ENCODE peak calls at places on chromosome 3, in five cellular contexts. U is aorta, O is HepG2, J is mucosa of descending colon, G is K562. F is an unnamed sample. For H3K4me1, the result is how much of the 10 kb centered on the place peaks cover.

GRCh38 chr3:155270063-155270462 is 23.4 kb downstream of the STRIT1 start:
- DNase-seq in U (no peak), O (no peak), J (no peak), G (no peak), F (no peak)

GRCh38 chr3:31550452-31551251 is 17.9 kb downstream of the STT3B start:
- DNase-seq in U (no peak), O (peak), J (peak), G (peak), F (peak)

GRCh38 chr3:183959214-183959613 is 58.5 kb downstream of the ABCC5 start:
- DNase-seq in U (no peak), O (peak), J (peak), G (no peak), F (no peak)

GRCh38 chr3:111976254-111976653 is 2.6 kb upstream of the ABHD10 start:
- DNase-seq in U (no peak), O (no peak), J (no peak), G (no peak), F (no peak)

GRCh38 chr3:55639886-55640765 is 153.0 kb upstream of the WNT5A start:
- DNase-seq in U (no peak), O (no peak), J (no peak), G (no peak), F (no peak)

GRCh38 chr3:76900571-76900970 is 139.3 kb upstream of the ROBO2 start:
- DNase-seq in U (no peak), O (no peak), J (no peak), G (no peak), F (no peak)

GRCh38 chr3:143901105-143901504 is 52.8 kb upstream of the SLC9A9 start:
- DNase-seq in U (no peak), O (no peak), J (no peak), G (no peak), F (no peak)

GRCh38 chr3:134239538-134239937 is 11.1 kb downstream of the RYK start:
- DNase-seq in U (no peak), O (no peak), J (no peak), G (no peak), F (no peak)

GRCh38 chr3:13896473-13897154 is 16.7 kb upstream of the WNT7A start:
- DNase-seq in U (no peak), O (peak), J (peak), G (peak), F (peak)

GRCh38 chr3:172627057-172627809 is 83.6 kb downstream of the NCEH1 start:
- DNase-seq in U (no peak), O (no peak), J (no peak), G (no peak), F (no peak)

GRCh38 chr3:106945435-106945834 is 431.8 kb upstream of the CCDC54 start:
- DNase-seq in U (no peak), O (no peak), J (no peak), G (no peak), F (no peak)

GRCh38 chr3:98039322-98040024 is 4.4 kb upstream of the GABRR3 start:
- DNase-seq in U (no peak), O (peak), J (peak), G (peak), F (peak)

GRCh38 chr3:99286266-99286845 is 352.0 kb upstream of the COL8A1 start:
- DNase-seq in U (no peak), O (no peak), J (no peak), G (no peak), F (no peak)

GRCh38 chr3:14522768-14523167 is 17.4 kb downstream of the GRIP2 start:
- DNase-seq in U (peak), O (no peak), J (no peak), G (no peak), F (no peak)

GRCh38 chr3:99167016-99167415 is 265.5 kb upstream of the DCBLD2 start:
- DNase-seq in U (no peak), O (no peak), J (no peak), G (no peak), F (no peak)

GRCh38 chr3:43867673-43868072 is 176.9 kb downstream of the ABHD5 start:
- DNase-seq in U (peak), O (no peak), J (no peak), G (no peak), F (no peak)

GRCh38 chr3:69085543-69086132 is 901 bp downstream of the ARL6IP5 start:
- DNase-seq in U (peak), O (no peak), J (peak), G (peak), F (peak)
- H3K4me1 ChIP-seq in U (under half), O (half or more), J (under half), G (under half), F (under half)

DNA sequence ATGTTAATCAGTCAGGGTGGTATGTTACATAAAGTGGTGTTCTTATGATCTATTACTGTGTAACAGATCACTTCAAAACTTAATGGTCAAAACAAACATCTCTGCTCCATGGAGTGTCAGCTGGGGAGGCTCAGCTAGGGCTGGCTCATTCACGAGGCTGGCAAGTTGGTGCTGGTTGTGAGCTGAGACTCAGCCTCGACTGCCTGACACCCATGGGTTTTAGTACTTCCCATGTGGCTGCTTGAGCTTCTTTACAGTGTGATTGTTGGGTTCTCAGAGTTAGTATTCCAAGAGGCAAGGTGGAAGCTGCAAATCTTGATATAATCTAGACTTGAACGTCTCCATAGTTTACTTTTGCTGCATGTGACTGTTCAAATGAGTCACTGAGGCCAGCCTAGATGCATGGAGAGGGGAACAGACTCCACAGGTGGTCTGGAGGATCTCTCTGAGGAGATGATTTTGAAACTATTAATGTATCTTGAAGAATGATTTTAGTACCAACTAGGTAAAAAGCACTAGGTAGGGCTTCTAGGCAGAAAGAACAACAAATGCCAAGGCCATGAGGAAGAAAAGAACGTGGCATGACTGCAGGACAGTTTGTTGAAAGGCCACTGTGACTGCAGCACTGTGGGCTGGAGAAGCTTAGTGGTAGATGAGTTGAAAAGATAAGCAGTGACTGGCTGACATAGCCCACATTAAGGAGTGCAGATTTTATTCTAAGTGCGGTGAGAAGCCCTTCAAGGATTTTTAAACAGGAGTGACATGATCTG is 281.1 kb upstream of the PROK2 start:
- DNase-seq in U (no peak), O (no peak), J (no peak), G (no peak), F (no peak)
- H3K4me1 ChIP-seq in U (under half), O (under half), J (under half), G (under half), F (under half)

GRCh38 chr3:157301027-157301663 is 135.5 kb upstream of the PTX3 start:
- DNase-seq in U (no peak), O (no peak), J (no peak), G (peak), F (no peak)
- H3K4me1 ChIP-seq in U (under half), O (under half), J (under half), G (under half), F (under half)

DNA sequence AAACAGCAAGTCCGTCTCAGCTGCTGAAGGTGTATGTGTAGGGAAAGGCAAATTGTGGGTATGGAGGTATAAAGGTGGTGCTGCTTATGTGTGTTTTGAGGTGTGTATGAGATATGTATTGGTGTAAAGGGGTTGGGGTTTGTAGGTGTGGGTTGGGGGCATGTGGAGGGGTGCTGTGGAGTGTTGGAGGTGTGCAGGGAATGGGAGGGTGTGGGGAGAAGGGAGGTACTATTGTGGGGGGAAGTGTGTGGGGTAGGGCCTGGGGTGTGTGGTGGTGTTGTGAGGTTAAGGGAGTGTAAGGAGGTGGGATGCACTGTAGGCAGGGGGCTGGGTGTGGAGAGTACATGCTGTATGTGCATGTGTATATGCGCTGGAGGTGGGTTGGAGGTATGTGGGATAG is 15.7 kb downstream of the CCDC12 start:
- DNase-seq in U (no peak), O (no peak), J (no peak), G (no peak), F (no peak)
- H3K4me1 ChIP-seq in U (under half), O (half or more), J (half or more), G (under half), F (under half)

GRCh38 chr3:49341996-49342395 is 2.1 kb upstream of the USP4 start:
- DNase-seq in U (no peak), O (no peak), J (no peak), G (no peak), F (no peak)

GRCh38 chr3:49343163-49343562 is 3.3 kb upstream of the USP4 start:
- DNase-seq in U (no peak), O (no peak), J (no peak), G (no peak), F (no peak)

GRCh38 chr3:49339947-49340800 is at the start of gene USP4:
- DNase-seq in U (peak), O (peak), J (peak), G (peak), F (peak)

GRCh38 chr3:49339593-49339946 is 283 bp downstream of the USP4 start:
- DNase-seq in U (peak), O (peak), J (no peak), G (peak), F (peak)
- H3K4me1 ChIP-seq in U (under half), O (under half), J (under half), G (under half), F (under half)

GRCh38 chr3:140629351-140630137 is 48.3 kb upstream of the TRIM42 start:
- DNase-seq in U (no peak), O (peak), J (no peak), G (no peak), F (no peak)

GRCh38 chr3:140630366-140630765 is 47.5 kb upstream of the TRIM42 start:
- DNase-seq in U (no peak), O (no peak), J (no peak), G (no peak), F (no peak)

GRCh38 chr3:140626856-140627255 is 51.0 kb upstream of the TRIM42 start:
- DNase-seq in U (no peak), O (no peak), J (no peak), G (no peak), F (no peak)

GRCh38 chr3:140628606-140629005 is 49.3 kb upstream of the TRIM42 start:
- DNase-seq in U (no peak), O (no peak), J (no peak), G (no peak), F (no peak)

GRCh38 chr3:140627756-140628155 is 50.1 kb upstream of the TRIM42 start:
- DNase-seq in U (no peak), O (no peak), J (no peak), G (no peak), F (no peak)
- H3K4me1 ChIP-seq in U (under half), O (under half), J (under half), G (under half), F (under half)

GRCh38 chr3:58488962-58489361 is 2.9 kb upstream of the KCTD6 start:
- DNase-seq in U (no peak), O (no peak), J (no peak), G (no peak), F (no peak)

GRCh38 chr3:58486036-58486435 is 5.9 kb upstream of the KCTD6 start:
- DNase-seq in U (no peak), O (peak), J (no peak), G (no peak), F (no peak)

GRCh38 chr3:58484722-58485069 is 7.2 kb upstream of the KCTD6 start:
- DNase-seq in U (no peak), O (no peak), J (no peak), G (no peak), F (no peak)

GRCh38 chr3:58484049-58484721 is 7.7 kb upstream of the KCTD6 start:
- DNase-seq in U (no peak), O (no peak), J (no peak), G (no peak), F (no peak)

DNA sequence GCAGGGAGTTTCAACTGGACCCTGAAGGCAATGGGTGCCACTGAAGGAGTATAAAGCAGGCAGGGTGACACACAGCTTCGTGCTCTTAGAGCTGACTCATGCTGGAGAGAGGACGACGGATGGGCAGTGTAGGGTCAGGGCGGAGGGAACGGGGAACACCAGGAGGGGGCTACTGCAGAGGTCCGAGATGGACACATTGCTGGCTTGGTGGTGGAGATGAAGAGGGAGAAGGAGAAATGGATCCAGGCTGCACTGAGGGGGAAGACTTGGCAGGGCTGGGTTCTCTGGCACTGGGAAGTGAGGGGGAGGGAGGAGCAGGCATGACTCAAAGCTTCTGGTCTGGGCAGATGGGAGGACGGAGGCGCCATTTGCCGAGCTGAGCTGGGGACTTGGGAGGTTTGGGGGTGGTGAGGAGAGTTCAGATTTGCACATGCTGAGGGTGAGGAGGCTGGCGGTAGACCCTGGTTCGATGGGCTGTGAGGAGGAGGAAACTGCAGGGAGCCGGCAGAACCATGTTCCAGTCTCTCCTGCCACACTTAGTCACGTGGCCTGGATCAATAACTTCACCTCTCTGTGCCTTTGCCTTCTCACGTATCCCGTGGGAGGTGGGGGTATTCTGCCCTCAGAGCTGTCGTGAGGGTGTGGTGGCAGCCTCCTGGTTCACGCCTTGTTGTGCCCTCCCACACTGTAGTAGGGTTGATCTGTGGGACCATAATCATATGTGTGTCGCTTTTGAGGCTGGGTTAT is 4.6 kb upstream of the KCTD6 start:
- DNase-seq in U (peak), O (no peak), J (no peak), G (peak), F (no peak)
- H3K4me1 ChIP-seq in U (under half), O (half or more), J (under half), G (under half), F (under half)

DNA sequence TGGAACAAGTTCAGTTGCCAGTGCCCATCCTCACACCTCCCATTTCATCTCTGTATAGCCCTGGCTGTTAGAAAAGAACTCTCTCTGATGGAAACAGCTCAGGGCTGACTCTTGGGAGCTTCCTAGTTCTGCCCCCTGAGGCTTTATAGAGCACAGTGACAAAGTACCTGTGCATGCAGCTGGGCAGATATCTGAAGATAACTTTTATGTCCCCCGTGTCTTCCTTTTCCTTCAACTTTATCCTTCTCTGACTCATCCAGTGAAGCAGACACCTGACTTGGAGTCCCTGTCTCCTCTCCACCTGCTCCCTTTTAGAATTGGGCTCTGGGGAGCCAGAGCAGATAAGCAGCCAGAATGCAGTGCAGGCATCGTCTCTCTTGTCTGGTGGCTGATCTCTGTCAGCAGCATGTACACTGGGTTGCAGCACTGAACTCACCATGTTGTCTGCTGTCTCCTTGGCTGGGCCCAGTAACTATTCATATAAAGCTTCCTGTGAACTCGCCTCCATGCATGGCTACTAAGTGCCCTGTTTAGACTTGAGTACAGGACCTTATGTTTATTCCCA is 53.9 kb upstream of the PLXNA1 start:
- DNase-seq in U (peak), O (no peak), J (no peak), G (no peak), F (no peak)
- H3K4me1 ChIP-seq in U (under half), O (under half), J (under half), G (under half), F (under half)

F was measured in neural progenitor cell.